ENCODE peak calls at places on chromosomes 5 and 9, in eight cellular contexts. C, K, T, R, O, P, L and F are unnamed samples.
A peak's percentile ranks its signal among the peaks of the same experiment; 100 is the strongest.

GRCh38 chr5:66440202-66440680 is 156.0 kb upstream of the MAST4 start:
- DNase-seq in R (peak; percentile 23), O (no peak), T (peak; percentile 53), P (peak; percentile 76), L (peak; percentile 79), C (peak; percentile 92), K (no peak), F (peak; percentile 80)

GRCh38 chr5:140591747-140592372 is 27.2 kb downstream of the SLC35A4 start:
- DNase-seq in R (peak; percentile 28), L (peak; percentile 51), O (peak; percentile 62), P (no peak), T (peak; percentile 66), K (no peak), C (no peak), F (no peak)

GRCh38 chr5:151684690-151685361 is 1.9 kb downstream of the SPARC start:
- DNase-seq in K (peak; percentile 51), L (peak; percentile 97), P (peak; percentile 83), R (peak; percentile 96), O (peak; percentile 97), C (peak; percentile 95), T (peak; percentile 88), F (no peak)

GRCh38 chr5:42990892-42991291 is 49.2 kb downstream of the ANXA2R start:
- DNase-seq in C (no peak), T (no peak), P (no peak), R (no peak), O (no peak), L (no peak), K (no peak), F (no peak)

GRCh38 chr9:124365045-124365444 is 50.2 kb downstream of the PSMB7 start:
- DNase-seq in T (no peak), K (no peak), R (no peak), P (no peak), O (no peak), L (no peak), C (no peak), F (no peak)

GRCh38 chr5:8650197-8650596 is 781.2 kb downstream of the MTRR start:
- DNase-seq in K (no peak), P (no peak), R (peak; percentile 27), O (peak; percentile 25), T (peak; percentile 8), C (peak; percentile 63), L (no peak), F (peak; percentile 46)

GRCh38 chr5:143739741-143740140 is 72.2 kb upstream of the HMHB1 start:
- DNase-seq in P (no peak), K (no peak), O (no peak), L (no peak), R (no peak), T (no peak), C (peak; percentile 11), F (no peak)

GRCh38 chr5:113161806-113162205 is 185.2 kb downstream of the DCP2 start:
- DNase-seq in K (no peak), T (peak; percentile 86), O (peak; percentile 47), L (no peak), C (no peak), P (no peak), R (peak; percentile 11), F (no peak)

GRCh38 chr9:114761515-114761914 is 44.3 kb downstream of the TNFSF15 start:
- DNase-seq in O (no peak), P (no peak), C (no peak), L (no peak), T (no peak), R (no peak), K (no peak), F (no peak)

GRCh38 chr5:149254506-149254905 is 17.2 kb upstream of the AFAP1L1 start:
- DNase-seq in C (no peak), P (no peak), L (peak; percentile 23), O (peak; percentile 54), T (no peak), K (no peak), R (peak; percentile 30), F (no peak)

GRCh38 chr5:126776499-126777256 is at the start of gene LMNB1:
- DNase-seq in P (peak; percentile 67), C (peak; percentile 87), K (peak; percentile 87), O (peak; percentile 99), L (peak; percentile 94), T (peak; percentile 93), R (peak; percentile 98), F (peak; percentile 48)

GRCh38 chr5:126777974-126778674 is 1.2 kb downstream of the LMNB1 start:
- DNase-seq in R (peak; percentile 98), T (peak; percentile 95), L (peak; percentile 94), K (peak; percentile 50), P (peak; percentile 80), O (peak; percentile 98), C (peak; percentile 93), F (no peak)

GRCh38 chr5:126777257-126777973 is 479 bp downstream of the LMNB1 start:
- DNase-seq in K (peak; percentile 32), P (no peak), T (peak; percentile 76), O (peak; percentile 81), C (peak; percentile 55), L (peak; percentile 53), R (peak; percentile 67), F (no peak)

GRCh38 chr5:126778675-126779403 is 1.9 kb downstream of the LMNB1 start:
- DNase-seq in L (peak; percentile 9), P (no peak), T (no peak), K (no peak), R (no peak), C (peak; percentile 8), O (no peak), F (no peak)

GRCh38 chr5:126780165-126780827 is 3.4 kb downstream of the LMNB1 start:
- DNase-seq in R (peak; percentile 81), T (peak; percentile 53), L (peak; percentile 83), K (no peak), O (peak; percentile 88), P (no peak), C (peak; percentile 55), F (no peak)
- H3K4me3 ChIP-seq in R (no peak overlapping the region), T (no peak overlapping the region), L (peak overlapping the region; percentile 27), K (no peak overlapping the region), O (peak overlapping the region; percentile 32), P (no peak overlapping the region), C (no peak overlapping the region), F (no peak overlapping the region)

GRCh38 chr9:133980864-133981588 is 11.1 kb downstream of the VAV2 start:
- DNase-seq in K (no peak), R (no peak), T (no peak), P (no peak), C (no peak), L (no peak), O (no peak), F (no peak)
- TF ChIP-seq CTCF in K (no peak), R (no peak), T (no peak), P (no peak), C (no peak), L (no peak), O (no peak), F (no peak)

GRCh38 chr9:16725066-16725465 is 145.4 kb downstream of the BNC2 start:
- DNase-seq in K (no peak), C (no peak), O (no peak), P (no peak), R (no peak), L (no peak), T (no peak), F (no peak)

GRCh38 chr9:16719921-16720320 is 150.5 kb downstream of the BNC2 start:
- DNase-seq in P (no peak), R (no peak), L (no peak), O (no peak), T (no peak), C (no peak), K (no peak), F (no peak)

GRCh38 chr9:16720386-16720785 is 150.1 kb downstream of the BNC2 start:
- DNase-seq in K (no peak), L (peak; percentile 87), P (no peak), O (peak; percentile 39), C (peak; percentile 33), T (no peak), R (no peak), F (no peak)

GRCh38 chr9:16718952-16719351 is 151.5 kb downstream of the BNC2 start:
- DNase-seq in P (no peak), T (no peak), O (peak; percentile 39), K (no peak), C (no peak), R (no peak), L (peak; percentile 52), F (no peak)

GRCh38 chr9:16721972-16722371 is 148.5 kb downstream of the BNC2 start:
- DNase-seq in C (peak; percentile 61), P (no peak), T (no peak), R (no peak), O (peak; percentile 62), L (peak; percentile 98), K (peak; percentile 83), F (no peak)
- H3K4me3 ChIP-seq in C (no peak overlapping the region), P (no peak overlapping the region), T (no peak overlapping the region), R (no peak overlapping the region), O (no peak overlapping the region), L (no peak overlapping the region), K (peak overlapping the region; percentile 42), F (peak overlapping the region; percentile 17)

GRCh38 chr9:110141118-110141797 is 66.7 kb downstream of the C9orf152 start:
- DNase-seq in C (peak; percentile 99), T (peak; percentile 94), O (peak; percentile 97), L (peak; percentile 97), P (peak; percentile 70), K (no peak), R (peak; percentile 90), F (peak; percentile 94)

GRCh38 chr9:110143969-110144545 is 63.9 kb downstream of the C9orf152 start:
- DNase-seq in K (no peak), R (no peak), T (peak; percentile 45), C (no peak), O (peak; percentile 36), L (no peak), P (no peak), F (no peak)

GRCh38 chr9:110142253-110142652 is 65.7 kb downstream of the C9orf152 start:
- DNase-seq in C (no peak), R (no peak), O (no peak), T (no peak), P (no peak), K (no peak), L (no peak), F (no peak)

GRCh38 chr9:110140276-110140675 is 67.7 kb downstream of the C9orf152 start:
- DNase-seq in R (no peak), C (no peak), L (no peak), T (peak; percentile 24), P (no peak), O (peak; percentile 44), K (no peak), F (no peak)

DNA sequence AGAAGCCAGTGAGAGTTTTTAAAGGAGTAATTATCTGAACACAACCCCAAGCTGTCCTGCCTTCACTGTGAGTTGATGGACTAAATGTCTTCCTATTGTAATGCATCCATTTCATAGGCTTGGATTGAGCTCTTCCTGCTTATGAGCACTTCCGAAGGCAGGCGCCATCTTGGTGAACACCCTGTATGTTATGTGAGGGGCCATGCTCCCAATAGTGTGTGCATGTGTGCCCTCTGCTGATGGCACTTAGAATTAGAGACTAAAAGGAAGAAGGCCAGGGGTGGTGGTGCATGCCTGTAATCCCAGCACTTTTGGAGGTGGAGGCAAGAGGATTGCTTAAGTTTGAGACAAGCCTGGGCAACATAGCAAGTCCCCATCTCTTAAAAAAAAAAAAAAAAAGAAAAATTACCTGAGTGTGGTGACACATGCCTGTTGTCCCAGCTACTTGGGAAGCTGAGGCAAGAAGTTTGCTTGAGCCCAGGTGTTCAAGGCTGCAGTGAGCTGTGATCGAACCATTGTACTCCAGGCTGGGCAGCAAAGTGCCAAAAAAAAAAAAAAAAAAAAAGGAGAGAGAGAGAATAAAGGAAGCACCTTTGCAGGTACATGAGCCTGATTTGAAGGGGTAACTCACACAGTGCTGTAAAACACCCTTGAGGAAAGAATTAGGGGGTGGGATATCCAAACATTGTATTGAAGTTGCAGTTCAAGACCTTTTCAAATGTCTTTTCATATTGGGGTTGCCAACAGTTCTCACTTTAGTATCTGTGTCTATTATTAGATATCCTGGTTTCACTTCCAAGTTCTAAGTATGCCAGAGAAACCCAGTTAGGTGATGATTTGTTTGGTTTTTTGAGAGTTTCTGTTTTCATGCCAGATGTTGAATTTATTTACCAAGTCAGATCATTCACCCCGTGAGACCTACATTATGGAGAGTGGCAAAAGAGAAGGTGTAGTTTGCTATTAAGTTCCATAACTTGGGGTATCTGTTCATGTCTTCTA is 64.8 kb downstream of the C9orf152 start:
- DNase-seq in K (no peak), C (no peak), O (no peak), P (no peak), T (no peak), L (no peak), R (no peak), F (no peak)
- TF ChIP-seq CTCF in K (no peak), C (no peak), O (no peak), P (no peak), T (peak; percentile 27), L (peak; percentile 9), R (no peak), F (peak; percentile 41)